ENCODE peak calls at places on chromosomes 6 and 20, in four cellular contexts. N, O, P and S are unnamed samples.
A peak's percentile ranks its signal among the peaks of the same experiment; 100 is the strongest.

GRCh38 chr6:76230711-76231110 is 158.2 kb upstream of the IMPG1 start:
- DNase-seq in N (no peak), O (no peak), P (no peak), S (no peak)

GRCh38 chr20:32445539-32446273 is 87.6 kb downstream of the ASXL1 start:
- DNase-seq in N (no peak), O (no peak), P (no peak), S (no peak)

GRCh38 chr20:10414982-10415650 is 18.9 kb downstream of the MKKS start:
- DNase-seq in N (peak; percentile 42), O (no peak), P (no peak), S (no peak)

GRCh38 chr6:124676033-124676432 is 286.2 kb upstream of the RNF217 start:
- DNase-seq in N (peak; percentile 84), O (no peak), P (no peak), S (no peak)

GRCh38 chr6:155224031-155224451 is 39.8 kb upstream of the CLDN20 start:
- DNase-seq in N (peak; percentile 95), O (no peak), P (peak; percentile 71), S (no peak)

GRCh38 chr6:10465633-10466499 is 51.0 kb upstream of the TFAP2A start:
- DNase-seq in N (peak; percentile 44), O (no peak), P (no peak), S (no peak)

GRCh38 chr6:1940381-1940780 is 305.0 kb downstream of the GMDS start:
- DNase-seq in N (peak; percentile 20), O (no peak), P (no peak), S (no peak)

GRCh38 chr20:34532320-34532719 is 16.1 kb downstream of the DYNLRB1 start:
- DNase-seq in N (no peak), O (no peak), P (no peak), S (no peak)

GRCh38 chr6:18506387-18507017 is 119.4 kb downstream of the RNF144B start:
- DNase-seq in N (peak; percentile 48), O (no peak), P (no peak), S (no peak)

GRCh38 chr6:16181429-16182359 is 52.8 kb downstream of the MYLIP start:
- DNase-seq in N (no peak), O (no peak), P (no peak), S (no peak)

GRCh38 chr6:71228461-71229041 is 60.1 kb upstream of the OGFRL1 start:
- DNase-seq in N (peak; percentile 50), O (no peak), P (no peak), S (no peak)

GRCh38 chr6:75735491-75736186 is 13.4 kb upstream of the MYO6 start:
- DNase-seq in N (peak; percentile 30), O (no peak), P (no peak), S (no peak)

GRCh38 chr20:22717466-22717865 is 133.1 kb upstream of the FOXA2 start:
- DNase-seq in N (no peak), O (no peak), P (no peak), S (no peak)

GRCh38 chr20:4961746-4962145 is 39.6 kb downstream of the SLC23A2 start:
- DNase-seq in N (peak; percentile 90), O (no peak), P (no peak), S (no peak)

GRCh38 chr6:114085206-114085605 is 114.3 kb upstream of the HDAC2 start:
- DNase-seq in N (peak; percentile 89), O (no peak), P (peak; percentile 76), S (no peak)

GRCh38 chr6:76697585-76697984 is 625.1 kb upstream of the IMPG1 start:
- DNase-seq in N (peak; percentile 5), O (no peak), P (no peak), S (no peak)

GRCh38 chr20:20594171-20594530 is 118.3 kb downstream of the RALGAPA2 start:
- DNase-seq in N (peak; percentile 15), O (no peak), P (no peak), S (no peak)

GRCh38 chr6:44662461-44663121 is 275.1 kb downstream of the CDC5L start:
- DNase-seq in N (peak; percentile 98), O (no peak), P (peak; percentile 72), S (no peak)

GRCh38 chr6:328184-328670 is 35.9 kb downstream of the DUSP22 start:
- DNase-seq in N (peak; percentile 92), O (peak; percentile 55), P (peak; percentile 86), S (no peak)

GRCh38 chr20:4069741-4070140 is 54.4 kb upstream of the RNF24 start:
- DNase-seq in N (peak; percentile 56), O (no peak), P (no peak), S (no peak)

GRCh38 chr20:20237093-20237959 is 130.6 kb upstream of the INSM1 start:
- DNase-seq in N (peak; percentile 2), O (no peak), P (no peak), S (no peak)

GRCh38 chr6:47307362-47308222 is 2.1 kb downstream of the TNFRSF21 start:
- DNase-seq in N (no peak), O (no peak), P (no peak), S (no peak)

GRCh38 chr6:19231878-19232519 is 605.2 kb upstream of the ID4 start:
- DNase-seq in N (no peak), O (no peak), P (no peak), S (no peak)

GRCh38 chr6:170211404-170212025 is 79.4 kb downstream of the DLL1 start:
- DNase-seq in N (no peak), O (no peak), P (no peak), S (peak; percentile 63)

DNA sequence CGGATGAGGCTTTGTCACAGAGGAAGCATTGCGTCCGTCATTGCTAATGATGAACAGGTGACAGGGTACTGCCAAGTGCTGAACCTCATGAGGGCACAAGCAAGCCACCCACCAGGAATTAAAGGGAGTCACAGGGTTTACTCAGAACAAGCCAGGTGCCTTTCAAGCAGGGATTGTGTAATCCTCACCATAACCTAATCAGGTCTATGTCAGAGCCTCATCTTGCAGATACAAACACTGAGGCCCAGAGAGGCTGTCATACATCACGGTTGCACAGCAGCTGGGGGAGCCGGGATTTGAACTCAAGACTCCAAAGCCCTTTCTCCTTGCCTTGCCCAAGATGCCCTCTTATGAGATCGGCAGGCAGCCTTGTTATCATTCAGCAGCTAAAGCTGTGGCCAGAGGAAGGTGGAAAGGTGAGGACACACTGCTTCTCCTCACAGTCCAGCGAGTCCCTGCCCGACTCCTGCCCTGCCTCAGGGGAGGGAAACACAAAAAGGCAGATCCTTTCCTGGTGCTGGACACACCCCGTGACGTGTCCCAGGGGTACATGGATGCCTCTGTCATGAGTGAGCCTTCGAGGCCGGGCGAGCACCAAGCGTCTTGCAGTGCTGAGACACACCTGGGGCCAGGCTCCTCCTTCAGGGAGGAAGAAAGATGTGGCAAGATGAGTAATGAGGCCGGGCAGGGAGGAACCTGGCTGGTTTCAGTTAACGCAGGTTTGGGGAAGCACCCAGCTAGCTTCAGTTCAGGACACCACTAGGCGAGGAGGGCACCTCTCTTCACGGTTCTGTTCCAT is 214.9 kb downstream of the LY86 start:
- DNase-seq in N (no peak), O (no peak), P (no peak), S (no peak)
- TF ChIP-seq CTCF in N (no peak), O (no peak), P (no peak), S (no peak)

GRCh38 chr6:138692058-138692977 is 81.3 kb upstream of the CCDC28A start:
- DNase-seq in N (peak; percentile 57), O (peak; percentile 77), P (no peak), S (peak; percentile 81)
- TF ChIP-seq CTCF in N (peak; percentile 36), O (peak; percentile 85), P (peak; percentile 75), S (peak; percentile 97)

DNA sequence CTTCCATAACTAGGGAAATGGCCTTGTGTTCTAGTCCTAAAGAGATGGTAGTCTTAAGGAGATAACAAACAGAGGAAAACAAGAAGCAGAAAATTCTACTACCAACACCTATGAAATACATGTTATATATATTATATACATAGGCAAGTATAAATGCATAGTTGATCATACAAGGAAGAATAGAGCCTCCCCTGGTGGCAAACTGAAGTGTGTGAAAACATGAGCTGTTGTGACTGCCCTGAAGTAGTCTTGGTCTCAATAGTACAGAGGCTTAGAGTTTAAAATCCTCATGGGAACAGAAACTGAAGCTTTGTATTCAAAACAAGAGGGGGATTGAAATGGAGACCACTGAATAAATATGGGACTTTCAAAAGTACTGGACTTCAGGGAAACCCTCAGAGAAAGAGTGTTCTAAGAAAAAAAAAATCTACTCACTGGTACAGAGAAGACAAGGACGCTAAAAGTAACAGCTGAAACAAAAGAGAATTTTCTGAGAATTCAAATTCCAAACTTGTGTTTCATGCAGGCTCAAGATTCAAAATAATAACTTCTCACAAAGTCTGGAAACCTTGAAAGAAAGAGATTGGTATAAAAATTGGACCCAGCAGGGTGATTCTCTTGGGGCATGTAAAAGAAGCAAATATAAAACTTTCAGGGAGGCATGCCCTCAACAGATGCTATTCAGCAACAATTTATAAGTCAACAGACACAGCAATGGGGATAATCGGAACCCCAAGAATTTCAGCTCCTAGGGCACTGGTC is 59.7 kb upstream of the SAMD3 start:
- DNase-seq in N (peak; percentile 13), O (no peak), P (no peak), S (no peak)
- TF ChIP-seq CTCF in N (peak; percentile 71), O (no peak), P (peak; percentile 55), S (peak; percentile 36)

GRCh38 chr6:12339808-12340487 is 49.8 kb downstream of the EDN1 start:
- DNase-seq in N (no peak), O (no peak), P (no peak), S (no peak)
- TF ChIP-seq CTCF in N (no peak), O (no peak), P (no peak), S (no peak)

GRCh38 chr6:168355716-168356522 is 36.3 kb upstream of the DACT2 start:
- DNase-seq in N (no peak), O (peak; percentile 61), P (no peak), S (peak; percentile 78)
- TF ChIP-seq CTCF in N (no peak), O (peak; percentile 37), P (peak; percentile 32), S (peak; percentile 90)

GRCh38 chr6:132252113-132252512 is 149.2 kb downstream of the MOXD1 start:
- DNase-seq in N (no peak), O (no peak), P (no peak), S (no peak)

GRCh38 chr6:132246632-132247270 is 154.5 kb downstream of the MOXD1 start:
- DNase-seq in N (no peak), O (no peak), P (no peak), S (no peak)

GRCh38 chr6:132251711-132252110 is 149.6 kb downstream of the MOXD1 start:
- DNase-seq in N (no peak), O (no peak), P (no peak), S (no peak)

GRCh38 chr6:132244744-132245143 is 156.5 kb downstream of the MOXD1 start:
- DNase-seq in N (no peak), O (no peak), P (no peak), S (no peak)

DNA sequence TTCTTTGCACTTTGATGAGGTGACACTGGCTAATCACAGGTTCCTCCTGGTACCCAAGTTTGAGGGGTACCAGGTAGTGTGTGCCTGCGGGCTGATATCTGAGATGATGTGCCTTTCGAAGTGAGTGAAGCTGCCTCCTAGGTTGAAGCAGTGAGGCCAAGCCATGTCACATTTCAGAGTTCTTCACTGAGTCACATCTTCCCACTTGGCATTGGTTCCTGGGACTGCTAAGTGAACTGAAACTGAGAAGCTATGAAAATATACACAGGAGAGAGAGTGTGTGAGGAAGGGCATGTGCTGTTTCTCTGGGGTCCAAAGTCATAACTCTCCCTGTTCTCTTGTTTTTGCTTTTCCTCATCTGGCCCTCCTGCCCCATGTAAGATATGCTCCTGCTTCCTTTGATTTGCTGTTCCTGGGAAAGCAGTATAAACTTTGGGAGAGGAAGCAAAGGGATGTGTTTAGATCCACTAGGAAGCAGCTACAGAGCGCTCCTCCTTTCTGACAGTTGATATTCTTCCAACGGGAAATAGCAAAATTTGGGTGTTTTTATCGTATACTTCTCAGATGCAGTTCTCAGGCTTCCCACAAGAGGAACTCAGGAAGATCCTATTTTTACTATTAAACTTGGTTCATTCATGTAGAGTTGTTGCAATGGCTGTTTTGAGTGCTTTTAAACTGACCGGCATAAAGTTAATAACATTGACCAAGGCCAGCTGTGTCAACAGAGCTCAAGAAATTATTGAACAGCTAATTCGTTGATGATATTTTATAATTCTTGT is 153.7 kb downstream of the MOXD1 start:
- DNase-seq in N (peak; percentile 52), O (no peak), P (no peak), S (no peak)
- TF ChIP-seq CTCF in N (peak; percentile 8), O (no peak), P (no peak), S (no peak)